ENCODE peak calls at places on chromosomes 3 and 15, in four cellular contexts. W is cardiac fibroblast, P is Calu3, A is upper lobe of right lung. R is an unnamed sample.

GRCh38 chr3:13574798-13575451 is 26.0 kb downstream of the FBLN2 start:
- DNase-seq in W (no peak), P (no peak), A (no peak), R (no peak)

GRCh38 chr3:159057621-159058020 is 255.8 kb downstream of the MFSD1 start:
- DNase-seq in W (peak; percentile 3), P (no peak), A (no peak), R (no peak)

GRCh38 chr15:96415513-96416217 is 85.2 kb downstream of the NR2F2 start:
- DNase-seq in W (no peak), P (no peak), A (no peak), R (no peak)

GRCh38 chr15:85583404-85584390 is 203.3 kb downstream of the AKAP13 start:
- DNase-seq in W (peak; percentile 88), P (peak; percentile 30), A (peak; percentile 70), R (peak; percentile 60)

GRCh38 chr15:100152463-100152862 is 189.3 kb downstream of the ADAMTS17 start:
- DNase-seq in W (no peak), P (no peak), A (no peak), R (no peak)

GRCh38 chr3:188510366-188510765 is 356.4 kb downstream of the LPP start:
- DNase-seq in W (peak; percentile 70), P (peak; percentile 22), A (no peak), R (no peak)

GRCh38 chr15:90142216-90143175 is 40.2 kb upstream of the IDH2 start:
- DNase-seq in W (no peak), P (no peak), A (no peak), R (no peak)

GRCh38 chr3:189590223-189590622 is 41.0 kb upstream of the TP63 start:
- DNase-seq in W (no peak), P (no peak), A (no peak), R (no peak)

GRCh38 chr3:58657571-58658141 is 8.9 kb downstream of the FAM3D start:
- DNase-seq in W (no peak), P (peak; percentile 49), A (no peak), R (peak; percentile 77)

GRCh38 chr3:146464783-146465182 is 4.6 kb downstream of the PLSCR2 start:
- DNase-seq in W (no peak), P (no peak), A (no peak), R (no peak)

R was measured in HT-29.